ENCODE peak calls at places on chromosomes 16 and 17, in nine cellular contexts. E is gastrocnemius medialis, G is PC-9, X is WERI-Rb-1, K is fibroblast of the aortic adventitia, N is left ventricle myocardium inferior, C is cardiac muscle cell, H is psoas muscle, Z is tibial nerve. B is an unnamed sample.

GRCh38 chr17:10772425-10773380 is 31.2 kb downstream of the TMEM238L start:
- DNase-seq in C (peak; percentile 4), X (peak; percentile 54), E (no peak), N (no peak), K (no peak), H (no peak), Z (no peak), G (peak; percentile 15), B (no peak)

GRCh38 chr17:42274812-42275526 is 1.2 kb downstream of the STAT5B start:
- DNase-seq in N (no peak), G (no peak), Z (no peak), X (no peak), E (no peak), C (no peak), H (no peak), K (peak; percentile 55), B (no peak)

GRCh38 chr17:56047321-56047720 is 106.0 kb upstream of the ANKFN1 start:
- DNase-seq in H (no peak), X (no peak), N (no peak), G (no peak), Z (no peak), C (no peak), E (no peak), K (no peak), B (no peak)

GRCh38 chr17:2008332-2009126 is 16.6 kb downstream of the RTN4RL1 start:
- DNase-seq in Z (no peak), K (no peak), X (no peak), H (peak; percentile 21), C (no peak), N (no peak), E (no peak), G (no peak), B (no peak)

GRCh38 chr17:70320642-70321345 is 151.5 kb downstream of the KCNJ2 start:
- DNase-seq in C (peak; percentile 94), X (no peak), G (no peak), H (no peak), Z (no peak), N (peak; percentile 24), E (no peak), K (peak; percentile 51), B (peak; percentile 14)

GRCh38 chr17:1100382-1100781 is 79.4 kb downstream of the ABR start:
- DNase-seq in E (no peak), C (no peak), K (no peak), X (no peak), G (no peak), N (no peak), H (no peak), Z (no peak), B (no peak)

GRCh38 chr16:11497329-11497805 is 89.4 kb downstream of the LITAF start:
- DNase-seq in K (peak; percentile 60), X (peak; percentile 85), H (peak; percentile 96), Z (peak; percentile 72), N (peak; percentile 89), G (peak; percentile 97), E (peak; percentile 94), C (peak; percentile 65), B (peak; percentile 76)

GRCh38 chr16:66495440-66495839 is 54.5 kb downstream of the TK2 start:
- DNase-seq in N (no peak), G (no peak), Z (no peak), X (no peak), K (no peak), E (no peak), H (no peak), C (no peak), B (no peak)

GRCh38 chr16:48330133-48330846 is 54.9 kb downstream of the SIAH1 start:
- DNase-seq in X (no peak), E (peak; percentile 17), Z (no peak), G (no peak), H (no peak), C (no peak), K (peak; percentile 26), N (no peak), B (no peak)

GRCh38 chr17:44865921-44866320 is 18.2 kb downstream of the HIGD1B start:
- DNase-seq in N (no peak), G (no peak), Z (no peak), K (no peak), X (no peak), H (no peak), C (no peak), E (no peak), B (no peak)

GRCh38 chr17:67995568-67996191 is 589 bp downstream of the C17orf58 start:
- DNase-seq in Z (peak; percentile 20), C (peak; percentile 16), N (peak; percentile 38), X (no peak), E (no peak), K (peak; percentile 7), G (no peak), H (peak; percentile 62), B (peak; percentile 38)

GRCh38 chr17:7929158-7930029 is at the start of gene KCNAB3:
- DNase-seq in H (no peak), E (no peak), Z (no peak), G (no peak), X (no peak), K (peak; percentile 53), C (peak; percentile 87), N (peak; percentile 27), B (peak; percentile 82)

GRCh38 chr17:80099291-80100034 is 1.9 kb upstream of the GAA start:
- DNase-seq in E (no peak), X (no peak), K (no peak), C (no peak), G (no peak), Z (no peak), H (peak; percentile 50), N (no peak), B (no peak)

GRCh38 chr17:40556884-40557414 is 8.3 kb downstream of the CCR7 start:
- DNase-seq in G (no peak), C (peak; percentile 50), X (peak; percentile 33), N (peak; percentile 64), H (peak; percentile 62), K (no peak), Z (no peak), E (no peak), B (no peak)

DNA sequence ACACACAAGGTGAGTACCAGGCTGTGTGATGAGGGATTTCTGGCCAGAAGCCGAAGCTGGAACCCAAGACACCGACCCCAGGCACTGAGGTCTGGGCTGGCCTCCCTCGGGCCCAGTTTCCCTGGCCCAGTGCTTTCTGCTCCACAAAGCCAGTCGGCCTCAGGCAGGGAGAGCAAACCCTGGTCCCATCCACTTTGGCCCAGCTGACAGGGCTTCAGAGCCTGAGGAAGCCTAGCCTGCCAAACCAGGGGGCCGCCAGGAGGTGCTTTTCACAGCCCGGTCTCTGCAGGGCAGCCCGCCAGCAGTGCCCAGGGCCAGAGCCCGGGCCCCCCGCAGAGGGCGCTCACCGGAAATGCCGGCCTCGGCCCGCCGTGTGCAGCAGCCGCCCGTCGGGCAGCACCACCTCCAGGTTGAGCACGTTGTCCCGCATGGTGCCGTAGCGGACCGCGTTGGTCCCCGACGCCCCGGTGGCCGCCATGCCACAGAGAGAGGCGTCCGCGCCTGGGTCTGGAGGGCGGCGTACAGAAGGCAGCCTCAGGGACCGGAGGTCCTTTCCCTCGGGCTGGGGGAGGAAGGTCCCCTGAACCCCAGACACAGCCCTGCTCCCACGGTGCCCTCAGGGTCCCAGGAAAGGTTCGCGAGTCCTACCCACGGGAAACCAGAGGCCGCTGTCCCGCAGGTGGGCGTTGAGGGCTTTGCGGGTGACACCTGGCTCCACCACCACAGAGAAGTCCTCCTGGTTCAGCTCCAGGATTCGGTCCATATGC is 2.2 kb downstream of the LDHD start:
- DNase-seq in X (no peak), E (no peak), K (no peak), N (no peak), Z (no peak), G (no peak), C (no peak), H (no peak), B (peak; percentile 17)
- H3K4me3 ChIP-seq in X (no peak overlapping the region), E (no peak overlapping the region), K (no peak overlapping the region), N (no peak overlapping the region), Z (no peak overlapping the region), G (no peak overlapping the region), C (no peak overlapping the region), H (no peak overlapping the region), B (no peak overlapping the region)

DNA sequence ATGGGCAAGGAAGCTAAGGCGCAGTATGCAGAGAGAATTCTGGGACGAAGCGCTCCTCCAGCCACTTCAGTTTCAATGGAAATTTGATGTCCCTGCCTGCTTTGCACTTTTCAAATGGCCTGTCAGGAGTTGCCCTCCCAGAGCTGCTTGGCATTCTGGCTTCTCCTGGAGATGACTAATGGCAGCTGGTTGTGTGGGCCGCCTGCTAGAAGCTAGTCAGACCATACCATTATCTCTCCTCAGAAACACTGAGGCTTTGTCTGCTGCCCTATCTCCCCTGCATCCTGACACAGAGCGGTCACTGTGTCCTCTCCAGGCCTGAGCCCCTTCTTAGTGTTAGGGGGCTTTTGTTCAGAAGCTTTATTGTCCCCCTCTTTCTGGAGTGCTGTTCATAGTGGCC is 180.2 kb downstream of the SPECC1 start:
- DNase-seq in G (peak; percentile 49), N (no peak), X (no peak), H (no peak), Z (no peak), C (peak; percentile 53), E (no peak), K (no peak), B (no peak)
- H3K4me3 ChIP-seq in G (no peak overlapping the region), N (no peak overlapping the region), X (no peak overlapping the region), H (no peak overlapping the region), Z (no peak overlapping the region), C (no peak overlapping the region), E (no peak overlapping the region), K (no peak overlapping the region), B (no peak overlapping the region)

DNA sequence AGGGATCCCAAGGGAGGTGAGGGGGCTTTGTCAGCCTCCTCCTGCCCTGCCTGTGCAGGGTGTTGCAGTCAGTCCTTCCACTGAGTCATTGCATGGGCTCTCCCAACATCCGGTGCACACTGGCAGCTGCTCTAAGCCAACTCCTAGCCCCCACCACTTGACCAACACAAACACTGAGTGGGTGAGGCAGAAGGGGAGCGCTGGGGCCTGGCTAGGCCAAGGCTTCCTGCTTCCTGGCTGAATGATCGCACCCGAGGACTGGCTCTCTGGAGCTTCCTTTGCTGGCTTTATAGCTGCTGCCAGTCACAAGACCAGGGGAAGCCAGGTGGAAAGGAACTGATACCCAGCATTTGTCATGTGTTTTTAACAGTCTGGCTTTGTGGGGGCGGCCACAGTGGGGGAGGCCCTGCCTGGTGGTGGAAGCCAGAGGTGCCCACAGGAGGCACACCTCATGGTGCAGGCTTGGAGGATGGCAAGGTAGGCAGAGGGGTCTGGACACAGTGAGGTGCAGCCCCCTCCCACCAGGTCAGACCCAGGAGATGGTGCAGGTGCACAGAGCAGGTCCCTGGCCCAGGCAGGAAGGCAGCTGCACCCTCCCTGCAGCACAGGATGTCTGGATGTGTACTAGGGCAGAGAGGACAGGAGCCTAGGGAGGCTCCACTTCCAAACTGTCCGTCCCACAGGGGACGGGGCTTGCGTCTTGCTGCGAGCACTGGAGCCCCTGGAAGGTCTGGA is 6.9 kb downstream of the MPG start:
- DNase-seq in Z (peak; percentile 36), N (peak; percentile 55), X (no peak), H (peak; percentile 80), G (peak; percentile 83), C (peak; percentile 93), E (peak; percentile 42), K (peak; percentile 94), B (peak; percentile 47)
- H3K4me3 ChIP-seq in Z (no peak overlapping the region), N (no peak overlapping the region), X (no peak overlapping the region), H (no peak overlapping the region), G (no peak overlapping the region), C (no peak overlapping the region), E (no peak overlapping the region), K (no peak overlapping the region), B (no peak overlapping the region)

DNA sequence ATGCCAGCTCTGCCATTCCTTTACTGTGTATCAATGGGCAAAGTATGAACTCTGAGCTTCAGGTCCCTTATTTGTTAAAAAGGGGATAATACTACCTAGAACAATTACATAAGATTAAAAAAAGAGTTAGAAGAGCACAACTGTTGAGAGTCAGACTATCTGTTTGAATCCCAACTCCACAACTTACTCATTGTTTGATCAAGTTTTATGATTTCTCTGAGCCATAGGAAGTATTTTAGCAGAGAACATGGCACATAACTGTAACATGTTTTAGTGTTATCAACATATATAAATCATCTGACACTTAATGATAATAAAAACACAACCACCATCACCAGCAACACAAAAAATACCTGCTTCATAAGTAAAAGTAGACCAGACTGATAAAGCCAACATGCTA is 421.3 kb downstream of the ZFHX3 start:
- DNase-seq in N (no peak), G (no peak), C (no peak), X (no peak), K (no peak), E (no peak), H (no peak), Z (no peak), B (no peak)
- H3K4me3 ChIP-seq in N (no peak overlapping the region), G (peak overlapping the region; percentile 65), C (peak overlapping the region; percentile 42), X (no peak overlapping the region), K (no peak overlapping the region), E (no peak overlapping the region), H (no peak overlapping the region), Z (no peak overlapping the region), B (no peak overlapping the region)